ENCODE peak calls at places on chromosomes 12 and 14, in six cellular contexts. One of them, this sample, is unnamed.

GRCh38 chr12:6734506-6735082 is 10.7 kb downstream of the COPS7A start:
- DNase-seq in hypothalamus: no peak
- DNase-seq in caudate nucleus: no peak
- DNase-seq in EL: no peak
- DNase-seq in stimulated activated CD4-positive, alpha-beta T cell treated with anti-CD3 and anti-CD28 coated beads, Interleukin-4, amount 100 ng/mL, for 48 hours: no peak
- DNase-seq in iris pigment epithelial cell: no peak
- DNase-seq in this sample: no peak

GRCh38 chr12:64883264-64884163 is 59.1 kb downstream of the TBC1D30 start:
- DNase-seq in hypothalamus: no peak
- DNase-seq in caudate nucleus: no peak
- DNase-seq in EL: no peak
- DNase-seq in stimulated activated CD4-positive, alpha-beta T cell treated with anti-CD3 and anti-CD28 coated beads, Interleukin-4, amount 100 ng/mL, for 48 hours: no peak
- DNase-seq in iris pigment epithelial cell: no peak
- DNase-seq in this sample: peak; percentile 3

GRCh38 chr14:32697114-32697513 is 241.6 kb upstream of the NPAS3 start:
- DNase-seq in hypothalamus: no peak
- DNase-seq in caudate nucleus: no peak
- DNase-seq in EL: no peak
- DNase-seq in stimulated activated CD4-positive, alpha-beta T cell treated with anti-CD3 and anti-CD28 coated beads, Interleukin-4, amount 100 ng/mL, for 48 hours: no peak
- DNase-seq in iris pigment epithelial cell: no peak
- DNase-seq in this sample: no peak

GRCh38 chr14:37150414-37150813 is 22.0 kb downstream of the SLC25A21 start:
- DNase-seq in hypothalamus: no peak
- DNase-seq in caudate nucleus: no peak
- DNase-seq in EL: peak; percentile 52
- DNase-seq in stimulated activated CD4-positive, alpha-beta T cell treated with anti-CD3 and anti-CD28 coated beads, Interleukin-4, amount 100 ng/mL, for 48 hours: no peak
- DNase-seq in iris pigment epithelial cell: peak; percentile 52
- DNase-seq in this sample: peak; percentile 63

GRCh38 chr14:100533647-100534485 is 53.4 kb downstream of the BEGAIN start:
- DNase-seq in hypothalamus: no peak
- DNase-seq in caudate nucleus: peak; percentile 54
- DNase-seq in EL: no peak
- DNase-seq in stimulated activated CD4-positive, alpha-beta T cell treated with anti-CD3 and anti-CD28 coated beads, Interleukin-4, amount 100 ng/mL, for 48 hours: no peak
- DNase-seq in iris pigment epithelial cell: no peak
- DNase-seq in this sample: no peak

GRCh38 chr14:78972440-78972839 is 802.3 kb downstream of the NRXN3 start:
- DNase-seq in hypothalamus: no peak
- DNase-seq in caudate nucleus: no peak
- DNase-seq in EL: no peak
- DNase-seq in stimulated activated CD4-positive, alpha-beta T cell treated with anti-CD3 and anti-CD28 coated beads, Interleukin-4, amount 100 ng/mL, for 48 hours: no peak
- DNase-seq in iris pigment epithelial cell: no peak
- DNase-seq in this sample: no peak

GRCh38 chr12:128820723-128821432 is 2.9 kb downstream of the SLC15A4 start:
- DNase-seq in hypothalamus: no peak
- DNase-seq in caudate nucleus: peak; percentile 38
- DNase-seq in EL: no peak
- DNase-seq in stimulated activated CD4-positive, alpha-beta T cell treated with anti-CD3 and anti-CD28 coated beads, Interleukin-4, amount 100 ng/mL, for 48 hours: no peak
- DNase-seq in iris pigment epithelial cell: no peak
- DNase-seq in this sample: no peak

GRCh38 chr14:75120546-75121291 is 6.1 kb downstream of the NEK9 start:
- DNase-seq in hypothalamus: no peak
- DNase-seq in caudate nucleus: no peak
- DNase-seq in EL: no peak
- DNase-seq in stimulated activated CD4-positive, alpha-beta T cell treated with anti-CD3 and anti-CD28 coated beads, Interleukin-4, amount 100 ng/mL, for 48 hours: no peak
- DNase-seq in iris pigment epithelial cell: no peak
- DNase-seq in this sample: no peak

GRCh38 chr14:34229140-34229539 is 232.9 kb downstream of the SPTSSA start:
- DNase-seq in hypothalamus: no peak
- DNase-seq in caudate nucleus: no peak
- DNase-seq in EL: no peak
- DNase-seq in stimulated activated CD4-positive, alpha-beta T cell treated with anti-CD3 and anti-CD28 coated beads, Interleukin-4, amount 100 ng/mL, for 48 hours: no peak
- DNase-seq in iris pigment epithelial cell: no peak
- DNase-seq in this sample: no peak

GRCh38 chr14:39491134-39491541 is 58.9 kb upstream of the FBXO33 start:
- DNase-seq in hypothalamus: no peak
- DNase-seq in caudate nucleus: no peak
- DNase-seq in EL: peak; percentile 47
- DNase-seq in stimulated activated CD4-positive, alpha-beta T cell treated with anti-CD3 and anti-CD28 coated beads, Interleukin-4, amount 100 ng/mL, for 48 hours: no peak
- DNase-seq in iris pigment epithelial cell: peak; percentile 32
- DNase-seq in this sample: peak; percentile 59

GRCh38 chr12:133038310-133038709 is 1.0 kb downstream of the ZNF84 start:
- DNase-seq in hypothalamus: no peak
- DNase-seq in caudate nucleus: no peak
- DNase-seq in EL: peak; percentile 2
- DNase-seq in stimulated activated CD4-positive, alpha-beta T cell treated with anti-CD3 and anti-CD28 coated beads, Interleukin-4, amount 100 ng/mL, for 48 hours: no peak
- DNase-seq in iris pigment epithelial cell: no peak
- DNase-seq in this sample: no peak

GRCh38 chr14:75831455-75831854 is 150.3 kb downstream of the TGFB3 start:
- DNase-seq in hypothalamus: no peak
- DNase-seq in caudate nucleus: no peak
- DNase-seq in EL: peak; percentile 73
- DNase-seq in stimulated activated CD4-positive, alpha-beta T cell treated with anti-CD3 and anti-CD28 coated beads, Interleukin-4, amount 100 ng/mL, for 48 hours: no peak
- DNase-seq in iris pigment epithelial cell: peak; percentile 93
- DNase-seq in this sample: peak; percentile 27

GRCh38 chr14:92471919-92472318 is 41.7 kb upstream of the RIN3 start:
- DNase-seq in hypothalamus: no peak
- DNase-seq in caudate nucleus: no peak
- DNase-seq in EL: peak; percentile 90
- DNase-seq in stimulated activated CD4-positive, alpha-beta T cell treated with anti-CD3 and anti-CD28 coated beads, Interleukin-4, amount 100 ng/mL, for 48 hours: no peak
- DNase-seq in iris pigment epithelial cell: peak; percentile 91
- DNase-seq in this sample: peak; percentile 73

GRCh38 chr14:56004807-56005579 is 113.2 kb upstream of the PELI2 start:
- DNase-seq in hypothalamus: no peak
- DNase-seq in caudate nucleus: no peak
- DNase-seq in EL: peak; percentile 19
- DNase-seq in stimulated activated CD4-positive, alpha-beta T cell treated with anti-CD3 and anti-CD28 coated beads, Interleukin-4, amount 100 ng/mL, for 48 hours: no peak
- DNase-seq in iris pigment epithelial cell: peak; percentile 57
- DNase-seq in this sample: no peak

GRCh38 chr12:100234166-100234565 is 32.7 kb downstream of the DEPDC4 start:
- DNase-seq in hypothalamus: no peak
- DNase-seq in caudate nucleus: no peak
- DNase-seq in EL: peak; percentile 71
- DNase-seq in stimulated activated CD4-positive, alpha-beta T cell treated with anti-CD3 and anti-CD28 coated beads, Interleukin-4, amount 100 ng/mL, for 48 hours: no peak
- DNase-seq in iris pigment epithelial cell: peak; percentile 36
- DNase-seq in this sample: no peak

GRCh38 chr12:1936406-1937320 is 18.2 kb upstream of the CACNA2D4 start:
- DNase-seq in hypothalamus: no peak
- DNase-seq in caudate nucleus: peak; percentile 86
- DNase-seq in EL: peak; percentile 27
- DNase-seq in stimulated activated CD4-positive, alpha-beta T cell treated with anti-CD3 and anti-CD28 coated beads, Interleukin-4, amount 100 ng/mL, for 48 hours: no peak
- DNase-seq in iris pigment epithelial cell: peak; percentile 79
- DNase-seq in this sample: no peak

GRCh38 chr12:53344824-53345485 is 8.8 kb upstream of the SP7 start:
- DNase-seq in hypothalamus: peak; percentile 74
- DNase-seq in caudate nucleus: peak; percentile 81
- DNase-seq in EL: peak; percentile 73
- DNase-seq in stimulated activated CD4-positive, alpha-beta T cell treated with anti-CD3 and anti-CD28 coated beads, Interleukin-4, amount 100 ng/mL, for 48 hours: peak; percentile 64
- DNase-seq in iris pigment epithelial cell: peak; percentile 75
- DNase-seq in this sample: peak; percentile 54

GRCh38 chr12:14938301-14938700 is at the start of gene ERP27:
- DNase-seq in hypothalamus: no peak
- DNase-seq in caudate nucleus: no peak
- DNase-seq in EL: no peak
- DNase-seq in stimulated activated CD4-positive, alpha-beta T cell treated with anti-CD3 and anti-CD28 coated beads, Interleukin-4, amount 100 ng/mL, for 48 hours: no peak
- DNase-seq in iris pigment epithelial cell: no peak
- DNase-seq in this sample: no peak

GRCh38 chr12:12612403-12612802 is 727 bp downstream of the CREBL2 start:
- DNase-seq in hypothalamus: no peak
- DNase-seq in caudate nucleus: peak; percentile 34
- DNase-seq in EL: peak; percentile 64
- DNase-seq in stimulated activated CD4-positive, alpha-beta T cell treated with anti-CD3 and anti-CD28 coated beads, Interleukin-4, amount 100 ng/mL, for 48 hours: no peak
- DNase-seq in iris pigment epithelial cell: peak; percentile 88
- DNase-seq in this sample: peak; percentile 82

GRCh38 chr14:51285102-51285501 is 45.1 kb downstream of the TMX1 start:
- DNase-seq in hypothalamus: no peak
- DNase-seq in caudate nucleus: no peak
- DNase-seq in EL: no peak
- DNase-seq in stimulated activated CD4-positive, alpha-beta T cell treated with anti-CD3 and anti-CD28 coated beads, Interleukin-4, amount 100 ng/mL, for 48 hours: no peak
- DNase-seq in iris pigment epithelial cell: no peak
- DNase-seq in this sample: no peak

GRCh38 chr12:105294164-105294563 is 36.3 kb upstream of the C12orf75 start:
- DNase-seq in hypothalamus: no peak
- DNase-seq in caudate nucleus: no peak
- DNase-seq in EL: no peak
- DNase-seq in stimulated activated CD4-positive, alpha-beta T cell treated with anti-CD3 and anti-CD28 coated beads, Interleukin-4, amount 100 ng/mL, for 48 hours: no peak
- DNase-seq in iris pigment epithelial cell: no peak
- DNase-seq in this sample: no peak

GRCh38 chr14:31879661-31880348 is 197.3 kb upstream of the ARHGAP5 start:
- DNase-seq in hypothalamus: no peak
- DNase-seq in caudate nucleus: no peak
- DNase-seq in EL: no peak
- DNase-seq in stimulated activated CD4-positive, alpha-beta T cell treated with anti-CD3 and anti-CD28 coated beads, Interleukin-4, amount 100 ng/mL, for 48 hours: no peak
- DNase-seq in iris pigment epithelial cell: no peak
- DNase-seq in this sample: no peak

GRCh38 chr12:24913953-24914352 is 34.9 kb downstream of the BCAT1 start:
- DNase-seq in hypothalamus: no peak
- DNase-seq in caudate nucleus: no peak
- DNase-seq in EL: no peak
- DNase-seq in stimulated activated CD4-positive, alpha-beta T cell treated with anti-CD3 and anti-CD28 coated beads, Interleukin-4, amount 100 ng/mL, for 48 hours: no peak
- DNase-seq in iris pigment epithelial cell: no peak
- DNase-seq in this sample: no peak

GRCh38 chr14:42299692-42300091 is 693.0 kb downstream of the LRFN5 start:
- DNase-seq in hypothalamus: no peak
- DNase-seq in caudate nucleus: no peak
- DNase-seq in EL: no peak
- DNase-seq in stimulated activated CD4-positive, alpha-beta T cell treated with anti-CD3 and anti-CD28 coated beads, Interleukin-4, amount 100 ng/mL, for 48 hours: no peak
- DNase-seq in iris pigment epithelial cell: peak; percentile 2
- DNase-seq in this sample: no peak

GRCh38 chr12:11652351-11653040 is 3.0 kb downstream of the ETV6 start:
- DNase-seq in hypothalamus: no peak
- DNase-seq in caudate nucleus: peak; percentile 12
- DNase-seq in EL: peak; percentile 62
- DNase-seq in stimulated activated CD4-positive, alpha-beta T cell treated with anti-CD3 and anti-CD28 coated beads, Interleukin-4, amount 100 ng/mL, for 48 hours: no peak
- DNase-seq in iris pigment epithelial cell: peak; percentile 81
- DNase-seq in this sample: no peak

GRCh38 chr12:108583971-108584370 is 13.9 kb downstream of the TMEM119 start:
- DNase-seq in hypothalamus: no peak
- DNase-seq in caudate nucleus: no peak
- DNase-seq in EL: no peak
- DNase-seq in stimulated activated CD4-positive, alpha-beta T cell treated with anti-CD3 and anti-CD28 coated beads, Interleukin-4, amount 100 ng/mL, for 48 hours: no peak
- DNase-seq in iris pigment epithelial cell: no peak
- DNase-seq in this sample: no peak

This sample was measured in HepG2.